ENCODE peak calls at places on chromosomes 7 and 10, in four cellular contexts. I is stimulated activated CD4-positive, alpha-beta T cell treated with anti-CD3 and anti-CD28 coated beads, Interleukin-12 subunit alpha, Interleukin-12 subunit beta, amount 100 ng/mL, for 4 hours; M is lung microvascular endothelial cell; X is ACHN. T is an unnamed sample.

GRCh38 chr7:16951483-16952080 is 69.8 kb upstream of the AGR3 start:
- DNase-seq in M (no peak), X (no peak), I (no peak), T (no peak)

GRCh38 chr7:5248201-5248885 is 34.4 kb upstream of the SLC29A4 start:
- DNase-seq in X (no peak), M (no peak), I (no peak), T (no peak)

GRCh38 chr10:112006407-112006806 is 177.2 kb downstream of the GPAM start:
- DNase-seq in X (no peak), M (no peak), I (no peak), T (no peak)

GRCh38 chr10:87868277-87868676 is 4.9 kb downstream of the PTEN start:
- DNase-seq in I (no peak), X (no peak), M (no peak), T (no peak)

GRCh38 chr10:132540456-132540855 is 2.9 kb downstream of the INPP5A start:
- DNase-seq in I (no peak), X (no peak), M (peak), T (no peak)

GRCh38 chr10:77290528-77291155 is 347.0 kb downstream of the KCNMA1 start:
- DNase-seq in X (peak), M (peak), I (no peak), T (peak)

GRCh38 chr7:17408245-17408903 is 109.9 kb downstream of the AHR start:
- DNase-seq in I (no peak), M (peak), X (peak), T (no peak)

GRCh38 chr7:151013728-151014497 is 10.4 kb downstream of the ATG9B start:
- DNase-seq in M (no peak), I (peak), X (no peak), T (no peak)

GRCh38 chr10:25294032-25294926 is 119.5 kb downstream of the GPR158 start:
- DNase-seq in M (peak), X (peak), I (no peak), T (peak)

GRCh38 chr7:129840757-129841156 is 112.0 kb downstream of the UBE2H start:
- DNase-seq in M (no peak), I (no peak), X (no peak), T (no peak)

GRCh38 chr10:12852732-12853131 is 148.8 kb downstream of the CCDC3 start:
- DNase-seq in M (no peak), X (no peak), I (no peak), T (no peak)

GRCh38 chr10:46024948-46025347 is 5.5 kb downstream of the NCOA4 start:
- DNase-seq in M (no peak), X (no peak), I (no peak), T (no peak)

GRCh38 chr7:3482147-3482921 is 181.3 kb downstream of the SDK1 start:
- DNase-seq in X (peak), M (peak), I (no peak), T (no peak)

GRCh38 chr10:96417432-96417831 is 58.6 kb upstream of the OPALIN start:
- DNase-seq in X (peak), M (no peak), I (no peak), T (no peak)

GRCh38 chr10:35643151-35643975 is 1.3 kb upstream of the FZD8 start:
- DNase-seq in X (peak), I (peak), M (peak), T (peak)

GRCh38 chr7:26474596-26474995 is 182.9 kb downstream of the SNX10 start:
- DNase-seq in X (no peak), I (no peak), M (no peak), T (no peak)

GRCh38 chr7:47153571-47153970 is 428.3 kb downstream of the TNS3 start:
- DNase-seq in I (no peak), X (no peak), M (no peak), T (no peak)

GRCh38 chr10:69065406-69066361 is 22.2 kb upstream of the SRGN start:
- DNase-seq in I (peak), X (no peak), M (peak), T (no peak)

GRCh38 chr10:115854740-115855435 is 418.1 kb downstream of the GFRA1 start:
- DNase-seq in M (no peak), X (no peak), I (no peak), T (no peak)

GRCh38 chr7:130398751-130399150 is 18.5 kb downstream of the CPA1 start:
- DNase-seq in I (no peak), M (no peak), X (no peak), T (no peak)

T was measured in 8988T.